ENCODE peak calls at places on chromosomes 5 and 9, in seven cellular contexts. O is GM19239; U is spleen; C is caudate nucleus; W is fibroblast of the conjunctiva; A is SK-N-SH; G is CD8-positive, alpha-beta memory T cell. X is an unnamed sample.

GRCh38 chr5:72920690-72921089 is 35.2 kb upstream of the FCHO2 start:
- DNase-seq in O (no peak), U (no peak), C (no peak), W (peak), A (no peak), G (no peak), X (no peak)

GRCh38 chr5:141326088-141326854 is 4.0 kb upstream of the PCDHGA1 start:
- DNase-seq in O (no peak), U (peak), C (peak), W (peak), A (peak), G (peak), X (peak)

GRCh38 chr9:93122721-93123221 is 11.3 kb downstream of the NINJ1 start:
- DNase-seq in O (no peak), U (peak), C (no peak), W (no peak), A (no peak), G (no peak), X (no peak)

GRCh38 chr9:107626118-107626517 is 136.5 kb upstream of the KLF4 start:
- DNase-seq in O (no peak), U (peak), C (no peak), W (no peak), A (no peak), G (no peak), X (no peak)

GRCh38 chr9:34010979-34011378 is 37.7 kb downstream of the UBAP2 start:
- DNase-seq in O (no peak), U (no peak), C (no peak), W (no peak), A (peak), G (no peak), X (no peak)

GRCh38 chr5:169695919-169696490 is 58.9 kb downstream of the DOCK2 start:
- DNase-seq in O (no peak), U (no peak), C (no peak), W (peak), A (peak), G (no peak), X (no peak)

GRCh38 chr9:83505282-83505681 is 32.9 kb downstream of the FRMD3 start:
- DNase-seq in O (no peak), U (no peak), C (no peak), W (no peak), A (no peak), G (no peak), X (no peak)

GRCh38 chr5:33068786-33069185 is 357.7 kb downstream of the NPR3 start:
- DNase-seq in O (no peak), U (no peak), C (no peak), W (no peak), A (no peak), G (no peak), X (no peak)

GRCh38 chr9:72476100-72476499 is 45.3 kb upstream of the TMC1 start:
- DNase-seq in O (no peak), U (no peak), C (no peak), W (no peak), A (no peak), G (no peak), X (no peak)

GRCh38 chr9:27888661-27889295 is 315.5 kb upstream of the C9orf72 start:
- DNase-seq in O (peak), U (peak), C (no peak), W (no peak), A (peak), G (no peak), X (peak)

GRCh38 chr5:123035950-123036390 is 555 bp downstream of the PPIC start:
- DNase-seq in O (no peak), U (peak), C (no peak), W (peak), A (peak), G (no peak), X (peak)